ENCODE peak calls at places on chromosome 17, in eight cellular contexts. X is ovary, D is cardiac muscle cell, O is pancreas, P is ascending aorta, K is GM23338, B is heart right ventricle, R is brain microvascular endothelial cell. Z is an unnamed sample.

GRCh38 chr17:49197346-49197998 is 12.9 kb downstream of the GNGT2 start:
- DNase-seq in O (no peak), K (no peak), D (no peak), R (no peak), B (no peak), X (no peak), P (no peak), Z (no peak)

GRCh38 chr17:77131919-77132318 is 8.8 kb upstream of the SEC14L1 start:
- DNase-seq in R (no peak), O (no peak), K (no peak), D (peak), X (no peak), B (no peak), P (no peak), Z (no peak)

GRCh38 chr17:13736915-13737314 is 135.2 kb upstream of the HS3ST3A1 start:
- DNase-seq in O (no peak), K (no peak), P (no peak), D (peak), B (no peak), X (no peak), R (no peak), Z (no peak)

GRCh38 chr17:78376161-78376560 is 2.3 kb upstream of the PGS1 start:
- DNase-seq in P (no peak), X (no peak), R (no peak), O (no peak), B (no peak), D (no peak), K (no peak), Z (no peak)

GRCh38 chr17:4986403-4986802 is 1.1 kb downstream of the CAMTA2 start:
- DNase-seq in X (peak), P (no peak), B (no peak), R (no peak), K (peak), O (no peak), D (peak), Z (no peak)

GRCh38 chr17:49146620-49147306 is 14.2 kb downstream of the B4GALNT2 start:
- DNase-seq in B (no peak), O (no peak), D (peak), R (peak), X (no peak), K (no peak), P (no peak), Z (no peak)

GRCh38 chr17:75845058-75845711 is 981 bp upstream of the UNC13D start:
- DNase-seq in B (peak), D (peak), P (peak), O (peak), X (no peak), K (peak), R (peak), Z (peak)

GRCh38 chr17:56543280-56543679 is 50.2 kb upstream of the NOG start:
- DNase-seq in O (no peak), X (no peak), K (no peak), P (no peak), B (no peak), D (no peak), R (no peak), Z (no peak)

GRCh38 chr17:42078396-42079042 is 19.8 kb downstream of the ZNF385C start:
- DNase-seq in X (no peak), P (no peak), D (no peak), B (no peak), K (no peak), R (peak), O (no peak), Z (no peak)

GRCh38 chr17:42000399-42001076 is 16.7 kb downstream of the DNAJC7 start:
- DNase-seq in B (no peak), K (no peak), X (no peak), O (no peak), D (no peak), P (no peak), R (no peak), Z (no peak)

GRCh38 chr17:10727192-10727591 is 2.6 kb downstream of the TMEM220 start:
- DNase-seq in P (no peak), O (no peak), B (no peak), K (no peak), R (no peak), D (no peak), X (no peak), Z (no peak)

GRCh38 chr17:83176272-83176955 is 97.0 kb downstream of the METRNL start:
- DNase-seq in R (no peak), P (no peak), B (no peak), X (no peak), K (no peak), D (no peak), O (peak), Z (no peak)

GRCh38 chr17:31291820-31292219 is 5.2 kb downstream of the OMG start:
- DNase-seq in D (peak), K (no peak), X (no peak), R (peak), O (no peak), B (no peak), P (no peak), Z (no peak)

GRCh38 chr17:43219001-43219400 is 7.3 kb downstream of the TMEM106A start:
- DNase-seq in P (peak), D (no peak), B (no peak), X (no peak), O (no peak), K (no peak), R (no peak), Z (no peak)

GRCh38 chr17:65455972-65456343 is 105.5 kb downstream of the AXIN2 start:
- DNase-seq in K (peak), X (peak), P (no peak), O (no peak), B (peak), R (no peak), D (peak), Z (no peak)

GRCh38 chr17:52150935-52151334 is 7.6 kb downstream of the CA10 start:
- DNase-seq in K (no peak), D (no peak), R (no peak), B (no peak), P (no peak), X (no peak), O (no peak), Z (no peak)

GRCh38 chr17:2238432-2239169 is 65.0 kb downstream of the SMG6 start:
- DNase-seq in B (peak), O (no peak), P (peak), K (no peak), R (no peak), D (no peak), X (no peak), Z (no peak)

GRCh38 chr17:2724783-2725164 is 13.2 kb upstream of the CLUH start:
- DNase-seq in O (no peak), D (peak), B (no peak), R (no peak), P (no peak), K (peak), X (peak), Z (no peak)

GRCh38 chr17:8469964-8470363 is 34.3 kb downstream of the NDEL1 start:
- DNase-seq in P (no peak), B (no peak), X (no peak), K (no peak), R (no peak), O (no peak), D (no peak), Z (no peak)
- H3K27ac ChIP-seq in P (peak), B (no peak), X (peak), K (no peak), R (no peak), O (no peak), D (no peak), Z (peak)

DNA sequence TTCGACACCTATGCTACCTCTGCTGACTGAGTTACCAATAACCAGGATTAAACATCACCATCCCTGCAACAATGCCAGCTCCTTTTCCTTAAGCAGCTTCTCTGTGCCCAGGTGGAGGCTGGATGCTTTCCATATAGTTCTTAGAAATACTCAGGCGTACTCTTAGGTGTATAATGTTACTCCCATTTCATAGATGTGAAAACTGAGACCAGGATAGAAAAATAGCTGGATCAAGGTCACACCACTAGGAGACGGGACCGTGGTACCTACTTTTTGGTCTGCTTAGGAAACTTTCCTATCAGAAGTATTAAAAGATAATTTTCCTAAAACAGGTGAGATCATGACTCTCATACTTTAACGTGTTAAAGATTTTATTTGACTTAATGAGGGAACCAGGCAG is 141.7 kb upstream of the RPL38 start:
- DNase-seq in R (no peak), X (no peak), B (no peak), O (no peak), P (no peak), D (no peak), K (no peak), Z (no peak)
- H3K27ac ChIP-seq in R (no peak), X (no peak), B (no peak), O (no peak), P (no peak), D (no peak), K (no peak), Z (no peak)

DNA sequence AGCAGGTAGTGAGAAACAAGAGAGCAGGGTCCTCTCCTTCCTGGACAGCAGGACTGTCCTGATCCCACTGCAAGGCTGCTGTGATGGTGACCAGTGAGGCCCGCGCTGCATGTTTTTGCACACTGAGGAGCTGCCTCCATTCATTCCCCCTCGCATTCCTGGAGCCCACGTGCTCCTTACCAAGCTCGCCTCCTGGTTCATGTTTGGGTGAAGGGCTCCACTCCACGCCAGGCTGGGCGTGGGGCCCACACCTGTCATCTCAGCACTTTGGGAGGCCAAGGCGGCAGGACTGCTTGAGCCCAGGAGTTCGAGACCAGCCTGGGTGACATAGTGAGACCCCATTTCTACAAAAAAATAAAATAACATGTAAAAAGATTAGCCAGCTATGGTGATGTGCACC is 15.4 kb upstream of the FASN start:
- DNase-seq in X (no peak), R (no peak), K (no peak), B (no peak), D (no peak), P (no peak), O (no peak), Z (no peak)
- H3K27ac ChIP-seq in X (no peak), R (no peak), K (no peak), B (no peak), D (no peak), P (no peak), O (no peak), Z (no peak)

GRCh38 chr17:39036009-39036408 is 68.8 kb upstream of the FBXO47 start:
- DNase-seq in P (no peak), O (no peak), R (no peak), B (no peak), X (no peak), K (no peak), D (no peak), Z (no peak)
- H3K27ac ChIP-seq in P (no peak), O (no peak), R (no peak), B (no peak), X (no peak), K (no peak), D (no peak), Z (no peak)

DNA sequence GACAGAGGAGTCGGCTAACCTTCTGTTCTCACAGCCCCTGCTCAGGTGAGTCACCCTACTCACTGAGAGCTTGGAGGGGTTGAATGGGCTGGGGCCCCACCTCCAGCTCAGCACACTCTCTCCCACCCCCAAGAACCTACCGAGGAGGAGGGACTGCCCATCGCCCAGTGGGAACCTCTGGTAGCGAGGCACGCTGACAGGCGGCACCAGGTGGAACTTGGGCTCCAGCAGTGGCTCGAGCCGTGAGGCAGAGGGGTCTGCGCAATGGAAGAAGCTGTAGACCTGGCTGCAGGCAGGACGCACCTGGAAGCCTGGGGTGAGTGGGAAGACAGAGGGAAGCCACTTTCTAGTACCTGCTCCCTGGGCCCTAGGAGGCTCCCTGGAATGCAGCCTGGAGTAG is 28.3 kb downstream of the PIMREG start:
- DNase-seq in X (no peak), K (no peak), R (no peak), D (no peak), P (no peak), B (no peak), O (no peak), Z (no peak)
- H3K27ac ChIP-seq in X (no peak), K (no peak), R (no peak), D (no peak), P (no peak), B (no peak), O (no peak), Z (no peak)

DNA sequence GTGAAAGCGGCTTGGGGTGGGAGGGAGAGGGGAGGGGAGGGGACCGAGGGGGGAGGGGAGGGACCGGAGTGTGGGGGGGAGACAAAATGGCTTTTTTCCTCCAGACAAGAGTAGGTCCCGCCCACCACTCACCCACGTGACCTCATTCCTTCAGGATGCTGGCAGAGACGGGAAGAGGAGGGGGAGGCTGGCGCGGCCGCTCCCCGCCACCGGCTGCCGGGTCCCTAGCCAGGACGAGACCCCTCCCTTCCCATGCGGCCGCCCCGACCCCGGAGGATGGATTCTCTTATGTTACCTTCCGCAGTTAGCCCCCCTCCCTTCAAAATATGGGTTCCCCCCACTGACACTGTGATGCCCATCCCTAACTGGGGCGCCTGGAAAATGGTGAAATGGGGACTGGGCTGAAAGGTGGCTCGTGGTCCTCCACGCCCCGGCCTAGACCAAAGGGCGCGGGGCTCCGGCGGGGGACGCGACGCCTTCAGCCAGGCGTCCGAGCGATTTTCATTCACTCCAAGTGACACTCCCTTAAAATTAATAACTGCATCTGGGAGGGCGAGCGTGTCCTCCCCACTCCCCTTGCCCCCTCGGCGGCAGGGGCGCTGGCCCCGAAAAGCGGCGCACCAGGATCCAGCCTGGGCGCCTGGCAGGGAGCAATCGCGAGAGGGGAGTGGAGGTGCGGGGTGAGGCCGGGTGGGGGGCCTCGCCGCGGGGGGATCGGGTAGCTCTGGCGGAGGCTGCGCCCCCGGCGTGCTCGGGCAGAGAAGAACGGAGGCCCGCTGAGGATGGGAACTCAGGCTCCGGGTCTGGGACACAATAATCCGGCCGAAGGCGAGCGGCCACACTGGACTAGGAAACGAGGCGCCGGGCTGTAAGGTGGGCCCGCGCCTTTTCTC is at the start of gene PCGF2:
- DNase-seq in P (peak), B (peak), O (peak), R (peak), K (peak), X (peak), D (peak), Z (peak)
- H3K27ac ChIP-seq in P (peak), B (peak), O (peak), R (peak), K (peak), X (peak), D (peak), Z (peak)